ENCODE peak calls at places on chromosomes 2 and 18, in five cellular contexts. Y is A549; W is cardiac muscle cell; P is CD8-positive, alpha-beta memory T cell; F is lung. D is an unnamed sample. For H3K9me3, the result is how much of the 10 kb centered on the place peaks cover.

GRCh38 chr18:79882522-79883241 is 68.8 kb downstream of the SLC66A2 start:
- DNase-seq in Y (no peak), W (no peak), P (no peak), F (no peak), D (no peak)

GRCh38 chr2:57878573-57878910 is 168.1 kb upstream of the VRK2 start:
- DNase-seq in Y (no peak), W (no peak), P (no peak), F (no peak), D (no peak)

GRCh38 chr2:64133354-64133753 is 10.9 kb downstream of the PELI1 start:
- DNase-seq in Y (no peak), W (no peak), P (no peak), F (no peak), D (no peak)

GRCh38 chr18:68314403-68314802 is 400.5 kb downstream of the TMX3 start:
- DNase-seq in Y (no peak), W (no peak), P (no peak), F (no peak), D (no peak)

GRCh38 chr2:16908671-16909070 is 243.0 kb upstream of the CYRIA start:
- DNase-seq in Y (no peak), W (no peak), P (no peak), F (no peak), D (no peak)

GRCh38 chr2:113298176-113298575 is 19.5 kb upstream of the PAX8 start:
- DNase-seq in Y (no peak), W (no peak), P (no peak), F (no peak), D (no peak)

GRCh38 chr2:144747571-144747970 is 227.7 kb upstream of the ZEB2 start:
- DNase-seq in Y (no peak), W (no peak), P (no peak), F (no peak), D (no peak)

GRCh38 chr2:199932312-199932855 is 21.3 kb downstream of the C2orf69 start:
- DNase-seq in Y (no peak), W (no peak), P (no peak), F (no peak), D (no peak)

GRCh38 chr2:60551241-60552095 is 2.0 kb downstream of the BCL11A start:
- DNase-seq in Y (peak), W (peak), P (no peak), F (no peak), D (no peak)

GRCh38 chr18:55477537-55478300 is 110.3 kb downstream of the TCF4 start:
- DNase-seq in Y (no peak), W (peak), P (peak), F (no peak), D (no peak)

GRCh38 chr2:18829331-18829902 is 240.0 kb upstream of the NT5C1B start:
- DNase-seq in Y (peak), W (no peak), P (no peak), F (no peak), D (no peak)

GRCh38 chr2:112959109-112959591 is 18.7 kb upstream of the IL36G start:
- DNase-seq in Y (peak), W (peak), P (no peak), F (no peak), D (no peak)

GRCh38 chr2:117785740-117786139 is 28.8 kb upstream of the DDX18 start:
- DNase-seq in Y (peak), W (peak), P (peak), F (peak), D (no peak)

GRCh38 chr2:95372845-95373244 is 29.7 kb upstream of the FAHD2A start:
- DNase-seq in Y (no peak), W (no peak), P (no peak), F (no peak), D (no peak)
- H3K9me3 ChIP-seq in Y (under half), W (under half), P (under half), F (under half), D (under half)

DNA sequence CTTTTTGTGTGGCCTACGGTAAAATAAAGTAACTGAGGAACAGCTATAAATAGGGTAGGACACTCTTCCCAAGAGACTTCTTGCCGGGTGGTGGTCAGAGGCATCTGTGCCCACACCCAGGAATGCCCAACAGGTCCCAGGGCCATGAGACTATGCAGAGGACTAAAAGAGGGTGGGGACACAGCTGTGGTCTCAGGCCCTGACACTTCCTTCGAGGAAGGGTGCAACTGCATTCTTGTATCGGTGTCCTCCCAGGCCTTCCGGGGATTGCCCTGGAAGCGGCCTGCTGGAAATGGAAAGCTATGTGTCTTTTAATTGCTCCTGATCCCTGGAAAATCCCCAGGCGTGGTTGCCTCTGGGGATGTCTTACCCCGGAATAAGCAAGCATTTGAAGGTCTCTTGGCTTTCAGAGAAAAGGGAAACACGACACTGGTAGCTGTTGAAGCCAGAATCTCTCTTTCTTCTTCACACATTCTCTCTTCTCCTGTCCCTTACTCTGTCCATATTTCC is 176.8 kb downstream of the SOX11 start:
- DNase-seq in Y (no peak), W (no peak), P (no peak), F (no peak), D (no peak)
- H3K9me3 ChIP-seq in Y (under half), W (under half), P (under half), F (under half), D (under half)

GRCh38 chr2:38648107-38648761 is 17.7 kb upstream of the GALM start:
- DNase-seq in Y (no peak), W (no peak), P (no peak), F (no peak), D (no peak)

GRCh38 chr2:38643021-38643671 is 22.8 kb upstream of the GALM start:
- DNase-seq in Y (no peak), W (no peak), P (no peak), F (no peak), D (no peak)
- H3K9me3 ChIP-seq in Y (under half), W (under half), P (under half), F (under half), D (under half)

GRCh38 chr2:229001196-229001595 is 269.9 kb downstream of the PID1 start:
- DNase-seq in Y (no peak), W (no peak), P (no peak), F (no peak), D (no peak)
- H3K9me3 ChIP-seq in Y (under half), W (under half), P (under half), F (under half), D (under half)

GRCh38 chr2:793236-793635 is 116.0 kb upstream of the TMEM18 start:
- DNase-seq in Y (no peak), W (no peak), P (no peak), F (no peak), D (no peak)
- H3K9me3 ChIP-seq in Y (under half), W (under half), P (under half), F (under half), D (under half)

D was measured in T-helper 17 cell.